ENCODE peak calls at places on chromosome 1, in nine cellular contexts. B is stimulated activated CD4-positive, alpha-beta T cell treated with anti-CD3 and anti-CD28 coated beads, Interleukin-4, amount 100 ng/mL, for 24 hours; D is GM12891; J is NCI-H510A treated with DMSO at 0.1 percent for 48 hours; E is GDM1; T is NCI-H1092; C is stimulated activated CD8-positive, alpha-beta memory T cell treated with anti-CD3 and anti-CD28 coated beads, Interleukin-7, amount 100 ng/mL, for 1 hour; A is HAP-1; F is brain microvascular endothelial cell. W is an unnamed sample.

GRCh38 chr1:245463392-245464165 is 308.8 kb downstream of the KIF26B start:
- DNase-seq in B (no peak), D (no peak), J (no peak), E (no peak), T (no peak), C (no peak), A (no peak), F (no peak), W (no peak)

GRCh38 chr1:181801617-181802016 is 259.9 kb downstream of the ZNF648 start:
- DNase-seq in B (no peak), D (no peak), J (no peak), E (no peak), T (no peak), C (no peak), A (no peak), F (no peak), W (no peak)

GRCh38 chr1:65297686-65298085 is 11.7 kb upstream of the DNAJC6 start:
- DNase-seq in B (no peak), D (no peak), J (no peak), E (no peak), T (no peak), C (no peak), A (no peak), F (no peak), W (no peak)

GRCh38 chr1:44151808-44152207 is 10.4 kb upstream of the KLF18 start:
- DNase-seq in B (no peak), D (no peak), J (no peak), E (no peak), T (no peak), C (no peak), A (no peak), F (no peak), W (no peak)

GRCh38 chr1:119987112-119987511 is 82.3 kb downstream of the NOTCH2 start:
- DNase-seq in B (no peak), D (no peak), J (no peak), E (no peak), T (no peak), C (no peak), A (no peak), F (peak), W (no peak)

GRCh38 chr1:243926803-243927245 is 76.8 kb upstream of the AKT3 start:
- DNase-seq in B (no peak), D (no peak), J (no peak), E (no peak), T (no peak), C (no peak), A (peak), F (peak), W (no peak)

GRCh38 chr1:76939107-76939816 is 72.0 kb downstream of the ST6GALNAC5 start:
- DNase-seq in B (no peak), D (no peak), J (no peak), E (no peak), T (no peak), C (no peak), A (no peak), F (peak), W (no peak)

GRCh38 chr1:33710989-33711388 is 152.9 kb upstream of the HMGB4 start:
- DNase-seq in B (no peak), D (no peak), J (peak), E (no peak), T (no peak), C (no peak), A (no peak), F (no peak), W (no peak)

GRCh38 chr1:183881387-183882084 is 76.6 kb downstream of the RGL1 start:
- DNase-seq in B (no peak), D (no peak), J (no peak), E (no peak), T (peak), C (no peak), A (no peak), F (peak), W (peak)

GRCh38 chr1:49526672-49527071 is 497.1 kb downstream of the AGBL4 start:
- DNase-seq in B (no peak), D (no peak), J (no peak), E (no peak), T (no peak), C (no peak), A (no peak), F (no peak), W (no peak)